ENCODE peak calls at places on chromosomes 3 and 15, in seven cellular contexts. I is left cardiac atrium; W is stimulated activated CD8-positive, alpha-beta memory T cell treated with anti-CD3 and anti-CD28 coated beads, Interleukin-4, amount 100 ng/mL, for 1 hour; H is type B pancreatic cell; Q is amniotic stem cell; Z is left ventricle myocardium inferior; B is mammary epithelial cell. E is an unnamed sample.

GRCh38 chr3:54222318-54222717 is 100.0 kb downstream of the CACNA2D3 start:
- DNase-seq in I (no peak), W (no peak), H (no peak), Q (no peak), Z (no peak), B (no peak), E (no peak)

GRCh38 chr3:139906441-139906840 is 28.5 kb upstream of the CLSTN2 start:
- DNase-seq in I (no peak), W (no peak), H (no peak), Q (peak), Z (no peak), B (peak), E (no peak)

GRCh38 chr3:36393563-36393962 is 13.3 kb downstream of the STAC start:
- DNase-seq in I (no peak), W (no peak), H (no peak), Q (no peak), Z (no peak), B (no peak), E (no peak)

GRCh38 chr3:49017978-49018706 is at the start of gene DALRD3:
- DNase-seq in I (peak), W (no peak), H (no peak), Q (peak), Z (peak), B (peak), E (peak)

GRCh38 chr15:72341361-72341760 is 21.4 kb upstream of the CELF6 start:
- DNase-seq in I (no peak), W (no peak), H (no peak), Q (no peak), Z (no peak), B (no peak), E (no peak)

GRCh38 chr15:99113547-99114271 is 8.8 kb downstream of the SYNM start:
- DNase-seq in I (no peak), W (no peak), H (no peak), Q (no peak), Z (no peak), B (no peak), E (no peak)

GRCh38 chr15:78996876-78997275 is 52.0 kb upstream of the CTSH start:
- DNase-seq in I (no peak), W (no peak), H (no peak), Q (no peak), Z (no peak), B (peak), E (no peak)

GRCh38 chr15:62346168-62346567 is 181.1 kb upstream of the C2CD4B start:
- DNase-seq in I (no peak), W (no peak), H (no peak), Q (no peak), Z (no peak), B (no peak), E (no peak)

GRCh38 chr3:9169951-9170850 is 79.2 kb downstream of the SRGAP3 start:
- DNase-seq in I (no peak), W (no peak), H (no peak), Q (no peak), Z (no peak), B (no peak), E (no peak)

GRCh38 chr3:104604326-104605010 is 762.2 kb upstream of the ALCAM start:
- DNase-seq in I (no peak), W (no peak), H (no peak), Q (no peak), Z (no peak), B (peak), E (no peak)

GRCh38 chr3:184737641-184738518 is 26.0 kb upstream of the MAGEF1 start:
- DNase-seq in I (no peak), W (no peak), H (no peak), Q (peak), Z (no peak), B (peak), E (no peak)

GRCh38 chr3:73086071-73086494 is 24.6 kb downstream of the EBLN2 start:
- DNase-seq in I (peak), W (peak), H (no peak), Q (no peak), Z (no peak), B (no peak), E (no peak)

GRCh38 chr15:74655424-74655823 is 39.8 kb downstream of the CLK3 start:
- DNase-seq in I (no peak), W (no peak), H (no peak), Q (no peak), Z (no peak), B (no peak), E (no peak)